ENCODE peak calls at places on chromosomes 16 and 17, in four cellular contexts. Z, K, N and X are unnamed samples.

GRCh38 chr16:85483424-85483823 is 129.7 kb upstream of the GSE1 start:
- DNase-seq in Z (no peak), K (no peak), N (no peak), X (no peak)

GRCh38 chr16:2963074-2963610 is 933 bp upstream of the KREMEN2 start:
- DNase-seq in Z (no peak), K (no peak), N (no peak), X (no peak)

GRCh38 chr17:32269377-32269776 is 3.7 kb downstream of the RHBDL3 start:
- DNase-seq in Z (no peak), K (peak; percentile 65), N (no peak), X (no peak)

GRCh38 chr16:27725271-27726010 is 175.5 kb downstream of the KATNIP start:
- DNase-seq in Z (no peak), K (no peak), N (no peak), X (no peak)

GRCh38 chr17:2289878-2290478 is 13.6 kb downstream of the SMG6 start:
- DNase-seq in Z (no peak), K (no peak), N (no peak), X (no peak)

GRCh38 chr16:23182675-23183485 is at the start of gene SCNN1G:
- DNase-seq in Z (no peak), K (peak; percentile 16), N (no peak), X (no peak)

GRCh38 chr16:3112058-3112880 is at the start of gene ZNF205:
- DNase-seq in Z (no peak), K (peak; percentile 80), N (no peak), X (peak; percentile 74)

GRCh38 chr16:60945225-60945624 is 1091.0 kb downstream of the CDH8 start:
- DNase-seq in Z (no peak), K (no peak), N (no peak), X (no peak)

GRCh38 chr16:50207652-50208051 is 54.5 kb downstream of the TENT4B start:
- DNase-seq in Z (no peak), K (no peak), N (no peak), X (no peak)

GRCh38 chr16:31002810-31003209 is 7.6 kb downstream of the STX1B start:
- DNase-seq in Z (no peak), K (no peak), N (no peak), X (no peak)

GRCh38 chr16:31002252-31002700 is 8.2 kb downstream of the STX1B start:
- DNase-seq in Z (no peak), K (no peak), N (no peak), X (no peak)

GRCh38 chr16:31001507-31002251 is 8.8 kb downstream of the STX1B start:
- DNase-seq in Z (no peak), K (no peak), N (no peak), X (no peak)

GRCh38 chr16:30998852-30999761 is 11.3 kb downstream of the STX1B start:
- DNase-seq in Z (peak; percentile 25), K (no peak), N (no peak), X (peak; percentile 69)

DNA sequence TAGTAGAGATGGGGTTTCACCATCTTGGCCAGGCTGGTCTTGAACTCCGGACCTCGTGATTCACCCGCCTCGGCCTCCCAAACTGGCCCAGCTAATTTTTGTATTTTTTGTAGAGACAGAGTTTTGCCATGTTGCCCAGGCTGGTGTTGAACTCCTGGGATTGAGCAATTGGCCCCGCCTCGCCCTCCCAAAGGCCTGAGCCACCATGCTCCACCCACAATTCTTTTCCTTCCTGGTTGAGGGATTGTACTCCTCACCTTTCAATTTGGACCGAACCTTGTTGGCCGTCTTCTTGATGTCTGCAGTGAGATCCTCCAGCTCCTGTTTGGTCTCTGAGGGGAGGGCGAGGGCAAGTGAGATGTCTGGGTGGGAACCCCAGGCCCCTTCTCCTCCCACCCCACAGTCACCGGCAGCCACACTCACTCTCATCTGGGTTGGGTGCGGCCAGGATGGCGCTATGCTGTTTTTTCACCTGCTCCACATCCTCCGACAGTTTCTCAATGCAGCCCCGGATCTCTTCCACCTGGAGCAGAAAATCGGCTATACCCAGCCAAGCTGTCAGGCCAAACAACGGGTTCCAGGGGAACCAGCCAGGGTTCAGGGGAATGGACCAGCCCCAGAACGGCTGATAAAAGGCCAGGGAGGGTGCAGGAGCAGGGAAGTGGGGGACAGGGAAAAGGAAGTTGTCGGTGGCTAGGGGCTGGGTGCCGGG is 9.6 kb downstream of the STX1B start:
- DNase-seq in Z (no peak), K (no peak), N (no peak), X (no peak)
- H3K27ac ChIP-seq in Z (no peak overlapping the region), K (no peak overlapping the region), N (no peak overlapping the region), X (no peak overlapping the region)

DNA sequence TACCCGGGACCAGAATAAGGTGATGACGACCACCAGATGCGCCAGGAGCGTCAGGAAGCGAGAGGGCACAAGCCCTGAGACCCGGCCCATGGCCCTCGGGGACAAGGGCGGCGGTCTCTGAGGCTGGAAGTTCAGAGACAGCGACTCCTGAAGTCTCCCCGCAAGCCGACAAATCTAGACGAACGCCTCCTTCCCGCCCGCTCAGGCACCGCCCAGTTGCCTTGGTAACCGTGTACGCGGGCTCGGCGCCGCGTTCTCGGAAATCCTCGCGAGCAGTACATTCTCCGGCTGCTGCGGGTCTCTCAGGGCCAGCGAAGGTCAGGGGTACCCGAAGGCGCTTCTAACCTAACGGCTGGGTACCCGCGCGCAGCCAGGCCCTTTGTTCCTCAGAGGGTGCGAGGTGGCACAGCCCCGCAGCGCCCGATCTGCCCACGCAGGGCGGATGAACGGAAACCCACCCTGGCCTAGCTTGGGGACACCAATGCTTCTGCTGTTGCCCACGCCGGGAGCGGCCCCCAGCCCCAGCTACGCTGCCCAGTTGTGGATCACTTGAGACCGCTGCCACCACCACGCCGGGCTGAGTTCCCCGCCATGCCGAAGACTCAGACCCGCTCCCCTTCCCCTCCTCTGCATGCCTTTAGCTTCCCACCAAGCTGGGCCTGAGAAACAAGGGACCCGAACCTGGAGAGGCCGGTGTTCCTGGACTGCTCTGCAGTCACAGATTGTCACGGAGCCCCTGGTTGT is at the start of gene TMEM107:
- DNase-seq in Z (no peak), K (peak; percentile 89), N (no peak), X (peak; percentile 91)
- TF ChIP-seq CTCF in Z (no peak), K (no peak), N (no peak), X (no peak)

GRCh38 chr17:19386276-19386863 is 620 bp downstream of the MFAP4 start:
- DNase-seq in Z (no peak), K (peak; percentile 68), N (peak; percentile 50), X (peak; percentile 93)
- H3K27ac ChIP-seq in Z (peak overlapping the region; percentile 98), K (peak overlapping the region; percentile 88), N (peak overlapping the region; percentile 95), X (peak overlapping the region; percentile 98)

DNA sequence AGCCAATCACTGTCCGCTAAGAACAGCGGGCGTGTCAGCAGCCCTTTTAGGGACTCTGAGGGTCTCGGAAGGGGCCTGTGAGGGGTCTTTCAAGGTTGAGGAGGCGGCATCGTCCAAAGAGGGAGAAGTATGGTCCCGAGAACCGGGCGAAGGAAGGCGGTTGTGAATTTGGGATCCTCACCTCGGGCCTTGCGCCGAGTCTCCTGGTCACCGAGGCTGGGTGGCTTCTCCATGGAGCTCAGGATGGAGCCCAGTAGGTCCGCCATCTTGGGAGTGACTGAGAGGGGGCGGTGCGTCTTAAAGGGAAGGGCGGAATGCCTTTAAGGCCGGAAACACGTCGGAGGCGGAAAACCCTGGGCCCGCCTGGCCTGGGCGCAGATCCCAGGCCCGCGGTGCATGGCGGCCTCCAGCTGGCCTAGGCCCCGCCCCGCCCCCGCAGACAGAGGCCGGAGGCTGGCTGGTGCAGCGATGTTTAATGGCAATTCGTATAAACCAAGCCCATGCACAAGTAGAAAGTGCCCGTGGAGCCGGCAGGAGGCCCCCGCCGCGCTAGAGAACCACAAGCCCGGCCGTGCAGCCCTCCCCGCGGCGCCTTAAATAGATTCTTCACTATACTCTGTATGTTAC is at the start of gene SPAG7:
- DNase-seq in Z (peak; percentile 79), K (peak; percentile 94), N (peak; percentile 96), X (peak; percentile 97)
- TF ChIP-seq CTCF in Z (no peak), K (no peak), N (no peak), X (no peak)

DNA sequence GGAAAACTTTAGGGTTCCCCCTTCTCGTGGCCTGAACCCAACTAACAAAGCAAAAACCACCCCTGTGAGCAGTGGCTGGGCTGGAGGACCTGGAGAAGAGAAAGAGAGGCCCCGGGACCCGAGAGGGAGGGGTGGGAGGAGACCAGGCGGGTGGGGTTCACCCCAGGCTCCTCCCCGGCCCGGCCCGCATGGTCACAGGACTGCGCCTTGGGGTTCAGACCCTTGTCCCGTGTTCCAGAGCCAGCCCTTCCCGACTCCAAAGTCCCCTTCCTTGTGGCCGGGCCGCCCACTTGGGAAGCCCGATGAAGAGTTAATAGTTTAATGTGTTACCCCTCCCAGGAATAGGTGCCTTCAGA is 852 bp downstream of the MARVELD3 start:
- DNase-seq in Z (no peak), K (no peak), N (no peak), X (no peak)
- H3K27ac ChIP-seq in Z (no peak overlapping the region), K (no peak overlapping the region), N (no peak overlapping the region), X (no peak overlapping the region)